ENCODE peak calls at places on chromosomes 5 and 9, in nine cellular contexts. F is sigmoid colon, H is aorta, R is right atrium auricular region, C is mesendoderm, T is heart right ventricle, S is left lung, J is hepatocyte, W is gastrocnemius medialis. A is an unnamed sample. For H3K4me1 and H3K27me3, the result is how much of the 10 kb centered on the place peaks cover.

GRCh38 chr5:115810776-115811175 is 5.7 kb downstream of the CDO1 start:
- DNase-seq in F (no peak), H (no peak), R (no peak), C (no peak), T (no peak), S (no peak), J (no peak), W (no peak), A (no peak)

GRCh38 chr5:171309526-171310333 is 682 bp downstream of the TLX3 start:
- DNase-seq in F (no peak), H (no peak), R (no peak), C (peak), T (no peak), S (no peak), J (no peak), W (no peak), A (no peak)

GRCh38 chr9:123225374-123225813 is 43.0 kb downstream of the STRBP start:
- DNase-seq in F (no peak), H (no peak), R (no peak), C (peak), T (no peak), S (no peak), J (peak), W (no peak), A (peak)

GRCh38 chr9:121577201-121577600 is 74.2 kb upstream of the DAB2IP start:
- DNase-seq in F (peak), H (no peak), R (no peak), C (no peak), T (peak), S (no peak), J (no peak), W (no peak), A (no peak)

GRCh38 chr9:106284300-106284699 is 578.7 kb upstream of the ZNF462 start:
- DNase-seq in F (no peak), H (no peak), R (no peak), C (peak), T (no peak), S (no peak), J (no peak), W (no peak), A (no peak)

GRCh38 chr5:73213566-73213998 is 40.6 kb downstream of the TMEM174 start:
- DNase-seq in F (no peak), H (no peak), R (no peak), C (no peak), T (no peak), S (no peak), J (no peak), W (no peak), A (no peak)

GRCh38 chr9:4792572-4793411 is at the start of gene RCL1:
- DNase-seq in F (peak), H (peak), R (peak), C (peak), T (peak), S (peak), J (peak), W (peak), A (peak)

GRCh38 chr9:116662633-116663032 is 24.5 kb upstream of the TRIM32 start:
- DNase-seq in F (no peak), H (no peak), R (no peak), C (no peak), T (no peak), S (no peak), J (no peak), W (no peak), A (no peak)

GRCh38 chr9:88478236-88478635 is 56.7 kb upstream of the NXNL2 start:
- DNase-seq in F (no peak), H (no peak), R (no peak), C (no peak), T (no peak), S (no peak), J (no peak), W (no peak), A (no peak)

GRCh38 chr9:30036558-30036957 is 2347.9 kb upstream of the ACO1 start:
- DNase-seq in F (no peak), H (no peak), R (no peak), C (no peak), T (no peak), S (no peak), J (no peak), W (no peak), A (no peak)

GRCh38 chr9:135501261-135502167 is 1.0 kb downstream of the MRPS2 start:
- DNase-seq in F (peak), H (peak), R (no peak), C (peak), T (no peak), S (peak), J (no peak), W (no peak), A (no peak)

GRCh38 chr9:130868230-130868629 is 28.4 kb downstream of the QRFP start:
- DNase-seq in F (no peak), H (peak), R (no peak), C (peak), T (no peak), S (no peak), J (no peak), W (no peak), A (no peak)

GRCh38 chr5:146848133-146848532 is 30.4 kb downstream of the PPP2R2B start:
- DNase-seq in F (no peak), H (no peak), R (no peak), C (no peak), T (no peak), S (no peak), J (no peak), W (no peak), A (no peak)

GRCh38 chr5:34045996-34046395 is 3.0 kb upstream of the C1QTNF3 start:
- DNase-seq in F (no peak), H (no peak), R (no peak), C (no peak), T (no peak), S (no peak), J (no peak), W (no peak), A (no peak)

GRCh38 chr5:110258460-110258859 is 468.0 kb downstream of the TMEM232 start:
- DNase-seq in F (peak), H (no peak), R (no peak), C (no peak), T (no peak), S (peak), J (peak), W (no peak), A (no peak)

GRCh38 chr5:78530342-78531096 is 118.1 kb downstream of the LHFPL2 start:
- DNase-seq in F (no peak), H (no peak), R (no peak), C (no peak), T (no peak), S (no peak), J (peak), W (no peak), A (no peak)

GRCh38 chr5:45454114-45454513 is 242.1 kb downstream of the HCN1 start:
- DNase-seq in F (no peak), H (no peak), R (no peak), C (peak), T (no peak), S (no peak), J (peak), W (peak), A (no peak)

GRCh38 chr5:146400206-146400605 is 46.9 kb upstream of the TCERG1 start:
- DNase-seq in F (no peak), H (no peak), R (no peak), C (no peak), T (no peak), S (no peak), J (no peak), W (no peak), A (no peak)

GRCh38 chr9:37942616-37943328 is 38.8 kb upstream of the SLC25A51 start:
- DNase-seq in F (no peak), H (no peak), R (no peak), C (no peak), T (no peak), S (no peak), J (no peak), W (no peak), A (no peak)
- H3K4me1 ChIP-seq in F (half or more), H (under half), R (under half), C (under half), T (half or more), S (under half), J (half or more), W (under half), A (under half)

GRCh38 chr5:87770601-87771121 is 357.9 kb upstream of the CCNH start:
- DNase-seq in F (no peak), H (peak), R (no peak), C (peak), T (no peak), S (no peak), J (no peak), W (no peak), A (no peak)
- H3K4me3 ChIP-seq in F (no peak), H (no peak), R (no peak), C (no peak), T (no peak), S (no peak), J (no peak), W (no peak), A (no peak)

DNA sequence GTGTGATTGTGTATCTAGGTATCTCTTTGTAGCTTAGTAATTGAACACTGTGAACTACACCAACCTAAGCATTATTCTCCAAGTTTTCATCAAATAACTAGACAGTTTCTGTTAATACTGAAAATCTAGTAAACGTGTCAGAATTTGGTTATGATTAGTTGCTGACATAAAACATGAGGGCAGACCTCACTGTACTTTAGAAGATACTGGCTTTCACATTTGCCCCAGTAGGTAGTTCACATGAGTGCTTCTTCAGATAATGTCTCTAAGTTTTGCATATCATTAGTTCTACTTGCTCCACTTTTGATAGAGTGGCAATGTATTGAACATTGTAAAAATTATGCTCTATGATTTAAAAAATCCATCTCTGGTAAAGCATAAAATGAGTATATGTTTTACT is 7.1 kb downstream of the CDKN2B start:
- DNase-seq in F (no peak), H (no peak), R (no peak), C (no peak), T (no peak), S (no peak), J (no peak), W (no peak), A (no peak)
- H3K27me3 ChIP-seq in F (under half), H (under half), R (under half), C (under half), T (under half), S (under half), J (half or more), W (under half), A (under half)

GRCh38 chr5:96074460-96075254 is 113.0 kb upstream of the ELL2 start:
- DNase-seq in F (no peak), H (no peak), R (no peak), C (peak), T (no peak), S (no peak), J (no peak), W (no peak), A (no peak)
- H3K4me1 ChIP-seq in F (under half), H (under half), R (under half), C (under half), T (under half), S (under half), J (under half), W (under half), A (under half)

DNA sequence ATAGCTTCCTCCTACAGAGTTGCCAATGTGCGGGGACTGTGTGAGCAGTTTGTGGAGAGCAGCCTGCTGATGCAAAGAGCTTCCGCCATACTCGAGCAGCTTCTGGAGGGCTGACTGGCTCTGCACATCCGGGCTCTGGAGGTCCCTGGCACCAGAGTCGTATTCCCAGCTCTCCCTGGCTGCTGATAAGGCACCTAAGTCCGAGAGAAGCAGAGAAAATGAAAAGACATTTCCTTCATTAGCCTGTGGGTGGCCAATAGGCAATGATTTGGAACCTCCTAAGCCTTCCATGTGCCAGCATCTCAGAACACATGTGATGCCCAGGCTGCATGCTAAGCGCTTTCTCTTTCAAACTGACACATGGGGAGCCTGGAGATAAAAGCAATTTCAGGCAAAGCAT is 94.3 kb downstream of the TSSK1B start:
- DNase-seq in F (no peak), H (no peak), R (no peak), C (peak), T (peak), S (no peak), J (no peak), W (no peak), A (no peak)
- H3K4me3 ChIP-seq in F (no peak), H (no peak), R (no peak), C (no peak), T (no peak), S (no peak), J (no peak), W (no peak), A (no peak)

GRCh38 chr9:97864396-97864795 is 11.4 kb downstream of the FOXE1 start:
- DNase-seq in F (no peak), H (no peak), R (no peak), C (no peak), T (no peak), S (no peak), J (no peak), W (no peak), A (no peak)
- H3K27me3 ChIP-seq in F (under half), H (under half), R (under half), C (under half), T (under half), S (under half), J (under half), W (half or more), A (under half)

GRCh38 chr5:139306197-139306596 is 12.7 kb downstream of the MATR3 start:
- DNase-seq in F (no peak), H (no peak), R (no peak), C (no peak), T (no peak), S (no peak), J (no peak), W (no peak), A (no peak)
- H3K4me1 ChIP-seq in F (half or more), H (under half), R (under half), C (under half), T (half or more), S (under half), J (under half), W (half or more), A (half or more)

GRCh38 chr5:139903805-139904565 is 108.4 kb downstream of the PSD2 start:
- DNase-seq in F (peak), H (no peak), R (no peak), C (peak), T (peak), S (no peak), J (peak), W (no peak), A (no peak)

GRCh38 chr5:139906661-139907060 is 111.1 kb downstream of the PSD2 start:
- DNase-seq in F (no peak), H (no peak), R (no peak), C (no peak), T (no peak), S (peak), J (no peak), W (no peak), A (no peak)

GRCh38 chr5:139903450-139903804 is 107.8 kb downstream of the PSD2 start:
- DNase-seq in F (peak), H (no peak), R (no peak), C (no peak), T (no peak), S (no peak), J (no peak), W (no peak), A (no peak)

GRCh38 chr5:139905401-139905800 is 109.8 kb downstream of the PSD2 start:
- DNase-seq in F (peak), H (no peak), R (no peak), C (no peak), T (no peak), S (peak), J (no peak), W (no peak), A (no peak)

DNA sequence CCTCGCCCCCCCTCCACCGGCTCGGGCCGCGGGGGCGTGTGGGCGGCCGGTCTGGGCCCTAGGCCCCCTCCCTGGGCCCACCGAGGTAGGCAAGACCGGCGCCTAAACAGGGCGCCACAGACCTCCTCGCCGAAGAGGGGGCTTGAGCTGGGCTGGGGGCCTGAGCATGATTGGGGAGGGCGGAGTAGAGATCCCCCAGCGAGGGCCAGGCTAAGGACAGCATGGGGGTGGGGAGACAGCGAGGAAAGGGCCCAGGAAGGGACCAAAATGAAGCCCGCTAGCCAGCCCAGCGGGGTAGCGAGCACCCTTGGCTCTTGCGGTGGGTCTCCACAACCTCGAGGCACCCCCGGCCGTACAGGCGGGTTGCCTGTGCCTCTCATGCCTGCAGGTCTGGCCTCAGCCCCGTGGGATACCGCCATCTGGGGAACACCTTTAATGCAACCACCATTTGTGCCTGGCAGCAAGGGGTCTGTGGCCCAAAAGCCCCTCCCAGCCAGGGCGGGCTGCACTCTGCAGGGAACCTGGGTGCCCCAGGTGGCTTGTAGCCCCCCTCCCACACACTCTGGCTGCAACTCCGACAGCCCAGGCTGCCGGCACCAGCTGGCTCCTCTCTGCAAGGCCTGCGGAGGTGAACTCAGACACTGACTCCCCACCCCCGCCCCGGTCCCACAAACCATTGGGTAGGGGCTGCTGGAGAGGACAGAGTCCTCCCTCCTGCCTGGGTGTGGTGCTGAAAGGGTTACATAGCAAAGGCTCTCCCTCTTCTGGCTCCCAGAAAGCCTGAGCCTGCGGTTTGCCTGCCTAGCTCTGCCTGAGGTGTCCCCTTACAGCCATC is 109.2 kb downstream of the PSD2 start:
- DNase-seq in F (peak), H (no peak), R (no peak), C (peak), T (no peak), S (no peak), J (peak), W (no peak), A (no peak)
- H3K4me3 ChIP-seq in F (peak), H (peak), R (peak), C (no peak), T (peak), S (peak), J (peak), W (peak), A (no peak)

GRCh38 chr5:176779537-176779936 is 30.8 kb upstream of the UNC5A start:
- DNase-seq in F (peak), H (peak), R (no peak), C (no peak), T (no peak), S (peak), J (no peak), W (no peak), A (peak)

GRCh38 chr5:176776916-176777315 is 33.4 kb upstream of the UNC5A start:
- DNase-seq in F (peak), H (peak), R (peak), C (no peak), T (no peak), S (peak), J (no peak), W (no peak), A (no peak)

GRCh38 chr5:176780951-176781350 is 29.4 kb upstream of the UNC5A start:
- DNase-seq in F (peak), H (peak), R (no peak), C (no peak), T (peak), S (peak), J (no peak), W (no peak), A (no peak)

GRCh38 chr5:176780071-176780850 is 30.1 kb upstream of the UNC5A start:
- DNase-seq in F (peak), H (peak), R (no peak), C (no peak), T (no peak), S (peak), J (no peak), W (no peak), A (no peak)

DNA sequence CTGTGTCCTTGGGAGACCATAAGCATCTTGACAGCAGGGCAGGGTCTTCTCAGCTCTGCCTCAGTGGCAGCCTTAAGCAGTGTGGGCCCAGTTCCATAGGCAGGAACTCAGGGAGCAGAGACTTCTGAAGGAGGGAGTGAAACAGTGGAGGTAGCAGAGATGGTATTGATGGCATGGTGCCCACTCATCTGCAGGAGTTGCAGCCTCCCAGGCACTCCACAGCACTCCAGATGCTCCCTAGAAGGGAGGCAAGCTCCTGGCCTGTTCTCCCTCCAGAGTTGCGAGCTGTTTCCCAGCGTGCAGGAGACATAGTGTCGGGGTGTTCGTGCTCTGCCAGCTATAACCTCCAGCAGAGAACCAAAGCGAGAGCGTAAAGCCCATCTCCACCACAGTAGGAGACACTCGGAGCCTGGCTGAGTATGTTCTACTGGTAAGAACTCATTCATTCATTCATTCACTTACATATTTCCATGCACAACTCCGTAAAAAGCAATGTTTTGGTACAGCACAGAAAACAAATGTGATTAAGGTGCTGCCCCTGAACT is 31.4 kb upstream of the UNC5A start:
- DNase-seq in F (peak), H (peak), R (peak), C (no peak), T (no peak), S (peak), J (no peak), W (no peak), A (no peak)
- H3K27me3 ChIP-seq in F (under half), H (under half), R (under half), C (under half), T (under half), S (under half), J (under half), W (under half), A (under half)

GRCh38 chr5:150612405-150612804 is 28.1 kb upstream of the SYNPO start:
- DNase-seq in F (no peak), H (no peak), R (no peak), C (no peak), T (no peak), S (no peak), J (no peak), W (no peak), A (no peak)

GRCh38 chr5:150611026-150611425 is 29.4 kb upstream of the SYNPO start:
- DNase-seq in F (no peak), H (no peak), R (no peak), C (no peak), T (no peak), S (no peak), J (no peak), W (peak), A (no peak)

GRCh38 chr5:150613991-150614650 is 26.3 kb upstream of the SYNPO start:
- DNase-seq in F (no peak), H (no peak), R (no peak), C (no peak), T (peak), S (no peak), J (no peak), W (no peak), A (no peak)

GRCh38 chr5:150614651-150615040 is 25.8 kb upstream of the SYNPO start:
- DNase-seq in F (no peak), H (no peak), R (no peak), C (no peak), T (no peak), S (no peak), J (no peak), W (no peak), A (no peak)

GRCh38 chr5:150612905-150613670 is 27.4 kb upstream of the SYNPO start:
- DNase-seq in F (no peak), H (no peak), R (no peak), C (no peak), T (no peak), S (no peak), J (no peak), W (no peak), A (no peak)
- H3K4me1 ChIP-seq in F (half or more), H (under half), R (under half), C (under half), T (half or more), S (under half), J (half or more), W (half or more), A (under half)